ENCODE peak calls at places on chromosomes 4 and X, in nine cellular contexts. T is breast epithelium; L is iPS-NIHi11; K is CD8-positive, alpha-beta memory T cell; A is stimulated activated CD4-positive, alpha-beta T cell treated with anti-CD3 and anti-CD28 coated beads, Interleukin-4, amount 100 ng/mL, for 48 hours; X is hepatocyte; F is cardiac muscle cell; Z is astrocyte; P is glutamatergic neuron. C is an unnamed sample.

GRCh38 chr4:23135792-23136645 is 443.3 kb downstream of the GBA3 start:
- DNase-seq in X (peak; percentile 71), F (peak; percentile 79), P (no peak), Z (peak; percentile 55), T (no peak), K (peak; percentile 2), A (no peak), L (peak; percentile 54), C (peak; percentile 8)

GRCh38 chr4:178090640-178091411 is 648.6 kb upstream of the AGA start:
- DNase-seq in X (no peak), A (no peak), P (no peak), F (no peak), T (no peak), K (no peak), L (no peak), Z (no peak), C (no peak)

GRCh38 chrX:155766321-155766720 is 114.8 kb upstream of the VAMP7 start:
- DNase-seq in P (no peak), F (no peak), T (no peak), Z (no peak), L (no peak), A (no peak), K (no peak), X (no peak), C (no peak)

GRCh38 chr4:55600640-55601039 is 8.6 kb upstream of the PDCL2 start:
- DNase-seq in P (no peak), Z (no peak), A (no peak), L (no peak), X (no peak), K (no peak), T (no peak), F (no peak), C (no peak)

GRCh38 chrX:67544871-67545771 is 1.3 kb downstream of the AR start:
- DNase-seq in L (no peak), F (no peak), K (no peak), A (no peak), T (no peak), Z (peak; percentile 32), X (peak; percentile 44), P (peak; percentile 31), C (no peak)

GRCh38 chrX:40012800-40013682 is 84.7 kb downstream of the BCOR start:
- DNase-seq in Z (peak; percentile 46), T (peak; percentile 46), P (peak; percentile 37), K (no peak), X (peak; percentile 91), F (peak; percentile 85), A (no peak), L (peak; percentile 7), C (no peak)

GRCh38 chrX:141133272-141133671 is 43.7 kb downstream of the LDOC1 start:
- DNase-seq in T (peak; percentile 36), K (no peak), P (no peak), Z (no peak), F (no peak), L (no peak), X (no peak), A (no peak), C (no peak)

GRCh38 chr4:84498203-84499026 is 677 bp downstream of the NKX6-1 start:
- DNase-seq in T (no peak), X (peak; percentile 34), K (peak; percentile 21), L (peak; percentile 34), F (peak; percentile 49), Z (peak; percentile 13), A (no peak), P (peak; percentile 56), C (no peak)

GRCh38 chr4:40121515-40121914 is 64.9 kb downstream of the N4BP2 start:
- DNase-seq in K (no peak), X (no peak), F (no peak), L (no peak), A (no peak), T (no peak), Z (peak; percentile 87), P (no peak), C (peak; percentile 24)

GRCh38 chr4:98994474-98995182 is 893 bp upstream of the METAP1 start:
- DNase-seq in Z (peak; percentile 4), L (no peak), F (peak; percentile 28), A (no peak), K (no peak), T (no peak), X (no peak), P (no peak), C (peak; percentile 16)

GRCh38 chrX:19156223-19156622 is 34.0 kb upstream of the ADGRG2 start:
- DNase-seq in K (no peak), L (peak; percentile 20), P (no peak), A (no peak), X (no peak), Z (no peak), F (peak; percentile 1), T (no peak), C (no peak)